ENCODE peak calls at places on chromosome 5, in six cellular contexts. I is fibroblast of the conjunctiva, W is pulmonary artery endothelial cell, O is M059J, Q is NCI-H1092 treated with DMSO at 0.1 percent for 48 hours, P is NB4. M is an unnamed sample.

GRCh38 chr5:96582343-96582742 is 79.8 kb upstream of the CAST start:
- DNase-seq in Q (peak; percentile 90), I (no peak), W (no peak), O (peak; percentile 45), P (no peak), M (no peak)

GRCh38 chr5:52746539-52746938 is 41.2 kb upstream of the ITGA1 start:
- DNase-seq in Q (no peak), O (no peak), I (peak; percentile 17), P (no peak), W (no peak), M (no peak)

GRCh38 chr5:44638286-44638869 is 170.4 kb upstream of the MRPS30 start:
- DNase-seq in O (no peak), I (no peak), W (no peak), P (no peak), Q (no peak), M (no peak)

GRCh38 chr5:172437445-172438303 is 16.7 kb downstream of the SH3PXD2B start:
- DNase-seq in O (peak; percentile 90), P (peak; percentile 43), Q (peak; percentile 87), I (peak; percentile 77), W (peak; percentile 85), M (no peak)

GRCh38 chr5:74357827-74358226 is 282.7 kb downstream of the ENC1 start:
- DNase-seq in O (peak; percentile 50), Q (peak; percentile 23), P (no peak), I (no peak), W (no peak), M (no peak)

GRCh38 chr5:149857499-149857898 is 87.1 kb downstream of the PDE6A start:
- DNase-seq in I (peak; percentile 12), W (peak; percentile 22), Q (no peak), P (no peak), O (peak; percentile 83), M (no peak)

GRCh38 chr5:195401-196160 is 4.3 kb downstream of the LRRC14B start:
- DNase-seq in I (no peak), W (no peak), O (no peak), P (no peak), Q (no peak), M (no peak)

GRCh38 chr5:32753765-32754164 is 42.6 kb downstream of the NPR3 start:
- DNase-seq in I (no peak), Q (no peak), O (peak; percentile 30), P (no peak), W (no peak), M (no peak)

GRCh38 chr5:172451771-172452197 is 2.5 kb downstream of the SH3PXD2B start:
- DNase-seq in I (peak; percentile 47), O (peak; percentile 84), W (no peak), P (peak; percentile 35), Q (no peak), M (no peak)

GRCh38 chr5:151319334-151319733 is 15.8 kb upstream of the SLC36A3 start:
- DNase-seq in W (no peak), Q (no peak), O (peak; percentile 34), P (peak; percentile 40), I (no peak), M (no peak)

GRCh38 chr5:10596310-10596703 is 32.4 kb downstream of the ANKRD33B start:
- DNase-seq in I (no peak), W (no peak), Q (no peak), P (no peak), O (no peak), M (no peak)

GRCh38 chr5:62419609-62420008 is 7.0 kb downstream of the IPO11 start:
- DNase-seq in W (no peak), I (no peak), O (no peak), P (no peak), Q (no peak), M (no peak)

GRCh38 chr5:98416541-98416940 is 356.9 kb upstream of the RGMB start:
- DNase-seq in P (no peak), W (no peak), I (no peak), Q (no peak), O (peak; percentile 61), M (no peak)

GRCh38 chr5:142325677-142326479 is 1.1 kb upstream of the SPRY4 start:
- DNase-seq in Q (peak; percentile 26), P (peak; percentile 84), I (peak; percentile 68), W (no peak), O (peak; percentile 89), M (no peak)

GRCh38 chr5:35404701-35405100 is 174.4 kb upstream of the PRLR start:
- DNase-seq in I (no peak), P (no peak), Q (no peak), W (no peak), O (peak; percentile 16), M (no peak)

GRCh38 chr5:149264432-149265069 is 7.1 kb upstream of the AFAP1L1 start:
- DNase-seq in P (no peak), W (no peak), Q (no peak), I (no peak), O (peak; percentile 29), M (no peak)

GRCh38 chr5:110458313-110458712 is 268.2 kb downstream of the TMEM232 start:
- DNase-seq in W (no peak), P (no peak), O (no peak), Q (no peak), I (no peak), M (no peak)

GRCh38 chr5:131022811-131023210 is 142.2 kb downstream of the HINT1 start:
- DNase-seq in O (no peak), Q (no peak), I (no peak), W (no peak), P (no peak), M (no peak)

GRCh38 chr5:135697959-135698345 is 119.2 kb upstream of the CXCL14 start:
- DNase-seq in I (no peak), P (no peak), W (no peak), O (no peak), Q (no peak), M (no peak)

GRCh38 chr5:171537463-171537862 is 118.0 kb downstream of the FGF18 start:
- DNase-seq in Q (no peak), O (peak; percentile 43), I (no peak), W (no peak), P (no peak), M (no peak)

GRCh38 chr5:172499287-172499686 is 45.0 kb upstream of the SH3PXD2B start:
- DNase-seq in O (no peak), P (no peak), Q (no peak), W (no peak), I (no peak), M (no peak)

GRCh38 chr5:10513501-10514442 is 50.1 kb upstream of the ANKRD33B start:
- DNase-seq in I (peak; percentile 52), W (peak; percentile 91), P (no peak), O (peak; percentile 95), Q (no peak), M (peak; percentile 57)

GRCh38 chr5:116534988-116535387 is 39.6 kb downstream of the SEMA6A start:
- DNase-seq in I (no peak), O (no peak), Q (no peak), W (no peak), P (no peak), M (no peak)

GRCh38 chr5:79795764-79796398 is 106.2 kb downstream of the CMYA5 start:
- DNase-seq in Q (no peak), I (no peak), W (no peak), P (no peak), O (peak; percentile 32), M (no peak)

GRCh38 chr5:170480277-170480676 is 23.5 kb upstream of the KCNIP1 start:
- DNase-seq in Q (no peak), W (no peak), I (no peak), P (no peak), O (no peak), M (no peak)

GRCh38 chr5:150589791-150590601 is 50.5 kb upstream of the SYNPO start:
- DNase-seq in P (no peak), W (peak; percentile 43), Q (no peak), O (peak; percentile 54), I (peak; percentile 61), M (no peak)

GRCh38 chr5:173675287-173675996 is 59.0 kb upstream of the BOD1 start:
- DNase-seq in I (no peak), P (no peak), Q (no peak), W (no peak), O (no peak), M (no peak)

GRCh38 chr5:115389074-115389798 is 92.8 kb upstream of the CCDC112 start:
- DNase-seq in P (no peak), Q (no peak), W (no peak), I (no peak), O (peak; percentile 48), M (no peak)

GRCh38 chr5:122846051-122846567 is 696 bp downstream of the SNX24 start:
- DNase-seq in I (no peak), O (peak; percentile 82), Q (peak; percentile 3), P (peak; percentile 4), W (no peak), M (peak; percentile 29)

GRCh38 chr5:173920024-173920753 is 32.0 kb downstream of the CPEB4 start:
- DNase-seq in Q (no peak), P (peak; percentile 21), O (peak; percentile 54), W (no peak), I (no peak), M (no peak)